ENCODE peak calls at places on chromosomes 11 and 22, in six cellular contexts. Q, V, K, U, E and B are unnamed samples.

GRCh38 chr11:102047305-102047924 is at the start of gene CFAP300:
- DNase-seq in Q (peak; percentile 11), V (peak; percentile 62), K (peak; percentile 61), U (peak; percentile 93), E (peak; percentile 74), B (peak; percentile 92)

GRCh38 chr11:42251984-42252383 is 792.5 kb upstream of the LRRC4C start:
- DNase-seq in Q (no peak), V (no peak), K (no peak), U (no peak), E (no peak), B (no peak)

GRCh38 chr11:61195016-61195695 is 8.2 kb upstream of the PGA3 start:
- DNase-seq in Q (no peak), V (no peak), K (no peak), U (no peak), E (no peak), B (no peak)

GRCh38 chr11:115042002-115042401 is 363.7 kb downstream of the NXPE2 start:
- DNase-seq in Q (no peak), V (no peak), K (no peak), U (no peak), E (no peak), B (no peak)

GRCh38 chr11:3721002-3721401 is 49.8 kb upstream of the CHRNA10 start:
- DNase-seq in Q (no peak), V (no peak), K (no peak), U (no peak), E (no peak), B (no peak)

GRCh38 chr11:9069861-9070470 is 21.4 kb downstream of the SCUBE2 start:
- DNase-seq in Q (no peak), V (no peak), K (no peak), U (no peak), E (no peak), B (no peak)

GRCh38 chr22:43889366-43890253 is 2.2 kb downstream of the PNPLA5 start:
- DNase-seq in Q (no peak), V (no peak), K (no peak), U (peak; percentile 10), E (peak; percentile 28), B (no peak)

GRCh38 chr11:101129203-101129943 is at the start of gene PGR:
- DNase-seq in Q (no peak), V (peak; percentile 15), K (no peak), U (no peak), E (no peak), B (no peak)

GRCh38 chr11:33706546-33706945 is 5.9 kb upstream of the C11orf91 start:
- DNase-seq in Q (no peak), V (no peak), K (no peak), U (peak; percentile 55), E (no peak), B (no peak)

GRCh38 chr11:119249671-119250010 is 43.5 kb downstream of the CBL start:
- DNase-seq in Q (no peak), V (no peak), K (no peak), U (no peak), E (no peak), B (no peak)

GRCh38 chr11:19970944-19971343 is 189.3 kb downstream of the DBX1 start:
- DNase-seq in Q (no peak), V (no peak), K (no peak), U (no peak), E (no peak), B (no peak)

GRCh38 chr11:107215006-107215405 is 196.7 kb upstream of the GUCY1A2 start:
- DNase-seq in Q (no peak), V (no peak), K (no peak), U (no peak), E (no peak), B (no peak)

GRCh38 chr11:43947003-43947500 is 4.6 kb downstream of the C11orf96 start:
- DNase-seq in Q (no peak), V (no peak), K (peak; percentile 14), U (peak; percentile 61), E (peak; percentile 67), B (no peak)

GRCh38 chr22:31210830-31211503 is 1.1 kb upstream of the LIMK2 start:
- DNase-seq in Q (no peak), V (no peak), K (peak; percentile 41), U (peak; percentile 25), E (no peak), B (no peak)

GRCh38 chr22:23268139-23268712 is 87.9 kb downstream of the BCR start:
- DNase-seq in Q (peak; percentile 73), V (no peak), K (no peak), U (no peak), E (no peak), B (no peak)

GRCh38 chr11:2140411-2141400 is 1.5 kb upstream of the IGF2 start:
- DNase-seq in Q (no peak), V (no peak), K (no peak), U (no peak), E (no peak), B (no peak)
- H3K4me1 ChIP-seq in Q (no peaks in the 10 kb centered on the region), V (no peaks in the 10 kb centered on the region), K (no peaks in the 10 kb centered on the region), U (no peaks in the 10 kb centered on the region), E (peaks cover 59% of the 10 kb centered on the region), B (peaks cover 30% of the 10 kb centered on the region)

GRCh38 chr11:63639195-63639832 is 25.1 kb upstream of the PLAAT3 start:
- DNase-seq in Q (peak; percentile 25), V (no peak), K (peak; percentile 44), U (peak; percentile 50), E (no peak), B (no peak)
- H3K36me3 ChIP-seq in Q (peaks cover 79% of the 10 kb centered on the region), V (no peaks in the 10 kb centered on the region), K (no peaks in the 10 kb centered on the region), U (peaks cover 23% of the 10 kb centered on the region), E (peaks cover 4% of the 10 kb centered on the region), B (peaks cover 81% of the 10 kb centered on the region)

GRCh38 chr11:67463186-67463585 is 5.9 kb downstream of the TMEM134 start:
- DNase-seq in Q (no peak), V (no peak), K (no peak), U (no peak), E (no peak), B (no peak)
- TF ChIP-seq CTCF in Q (no peak), V (no peak), K (no peak), U (no peak), E (no peak), B (no peak)

GRCh38 chr22:46057762-46058420 is 80.9 kb upstream of the WNT7B start:
- DNase-seq in Q (peak; percentile 89), V (peak; percentile 53), K (peak; percentile 89), U (peak; percentile 51), E (peak; percentile 80), B (peak; percentile 51)

GRCh38 chr22:46055176-46055850 is 78.4 kb upstream of the WNT7B start:
- DNase-seq in Q (peak; percentile 35), V (peak; percentile 65), K (no peak), U (no peak), E (peak; percentile 84), B (peak; percentile 66)

GRCh38 chr22:46057206-46057605 is 80.2 kb upstream of the WNT7B start:
- DNase-seq in Q (peak; percentile 36), V (peak; percentile 32), K (peak; percentile 23), U (no peak), E (peak; percentile 47), B (peak; percentile 26)

GRCh38 chr22:46055851-46056168 is 78.8 kb upstream of the WNT7B start:
- DNase-seq in Q (no peak), V (no peak), K (no peak), U (no peak), E (no peak), B (peak; percentile 25)

GRCh38 chr22:46056169-46057041 is 79.4 kb upstream of the WNT7B start:
- DNase-seq in Q (peak; percentile 35), V (peak; percentile 53), K (no peak), U (no peak), E (peak; percentile 78), B (peak; percentile 62)
- H3K4me1 ChIP-seq in Q (peaks cover 67% of the 10 kb centered on the region), V (peaks cover 46% of the 10 kb centered on the region), K (peaks cover 42% of the 10 kb centered on the region), U (no peaks in the 10 kb centered on the region), E (peaks cover 100% of the 10 kb centered on the region), B (peaks cover 56% of the 10 kb centered on the region)

GRCh38 chr11:127334466-127334865 is 333.9 kb upstream of the KIRREL3 start:
- DNase-seq in Q (no peak), V (no peak), K (no peak), U (no peak), E (no peak), B (no peak)
- H3K36me3 ChIP-seq in Q (no peaks in the 10 kb centered on the region), V (no peaks in the 10 kb centered on the region), K (no peaks in the 10 kb centered on the region), U (no peaks in the 10 kb centered on the region), E (no peaks in the 10 kb centered on the region), B (no peaks in the 10 kb centered on the region)